ENCODE peak calls at places on chromosomes 7 and 10, in four cellular contexts. One of them, this sample, is unnamed.

GRCh38 chr7:51426163-51426562 is 109.6 kb upstream of the COBL start:
- DNase-seq in IMR-90: no peak
- DNase-seq in neuronal stem cell: no peak
- DNase-seq in H9: no peak
- DNase-seq in this sample: no peak

GRCh38 chr10:100999742-101000601 is at the start of gene LZTS2:
- DNase-seq in neuronal stem cell: no peak
- DNase-seq in H9: no peak
- DNase-seq in IMR-90: no peak
- DNase-seq in this sample: no peak

GRCh38 chr10:122142652-122143237 is 128.4 kb upstream of the BTBD16 start:
- DNase-seq in H9: peak; percentile 81
- DNase-seq in IMR-90: no peak
- DNase-seq in neuronal stem cell: peak; percentile 54
- DNase-seq in this sample: peak; percentile 57

GRCh38 chr7:7537711-7538110 is 2.0 kb upstream of the COL28A1 start:
- DNase-seq in IMR-90: no peak
- DNase-seq in neuronal stem cell: no peak
- DNase-seq in H9: no peak
- DNase-seq in this sample: no peak

GRCh38 chr7:27154901-27155815 is 1.3 kb downstream of the HOXA7 start:
- DNase-seq in neuronal stem cell: no peak
- DNase-seq in H9: no peak
- DNase-seq in IMR-90: no peak
- DNase-seq in this sample: no peak

GRCh38 chr7:77859343-77859742 is 60.8 kb downstream of the PHTF2 start:
- DNase-seq in H9: no peak
- DNase-seq in neuronal stem cell: no peak
- DNase-seq in IMR-90: no peak
- DNase-seq in this sample: no peak

GRCh38 chr7:46291601-46292150 is 370.6 kb upstream of the IGFBP3 start:
- DNase-seq in IMR-90: peak; percentile 75
- DNase-seq in H9: no peak
- DNase-seq in neuronal stem cell: no peak
- DNase-seq in this sample: no peak

GRCh38 chr10:104274762-104275721 is 6.1 kb downstream of the GSTO2 start:
- DNase-seq in H9: peak; percentile 86
- DNase-seq in IMR-90: no peak
- DNase-seq in neuronal stem cell: no peak
- DNase-seq in this sample: peak; percentile 38

GRCh38 chr7:24595671-24596418 is 22.6 kb downstream of the PALS2 start:
- DNase-seq in H9: no peak
- DNase-seq in IMR-90: no peak
- DNase-seq in neuronal stem cell: no peak
- DNase-seq in this sample: no peak

GRCh38 chr10:102175415-102175814 is 23.2 kb downstream of the NOLC1 start:
- DNase-seq in H9: no peak
- DNase-seq in neuronal stem cell: no peak
- DNase-seq in IMR-90: peak; percentile 85
- DNase-seq in this sample: no peak

DNA sequence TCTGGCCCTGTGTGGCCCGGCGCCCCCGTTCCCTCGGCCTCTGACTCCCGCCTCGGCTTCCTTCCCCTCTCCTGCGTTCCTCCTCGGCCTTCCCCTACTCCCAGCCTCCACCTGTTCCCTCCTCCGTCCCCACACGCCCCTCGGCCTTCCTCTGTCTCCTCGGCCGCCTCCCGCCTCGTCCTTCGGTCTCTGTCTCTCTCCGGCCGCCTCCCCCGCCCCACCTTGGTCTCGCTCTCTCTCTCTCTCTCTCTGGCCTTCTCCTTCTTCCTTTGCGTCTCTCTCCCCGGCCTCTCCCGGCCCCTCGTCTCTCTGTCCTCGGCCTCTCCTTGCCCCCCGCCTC is 588 bp downstream of the GET4 start:
- DNase-seq in H9: no peak
- DNase-seq in IMR-90: no peak
- DNase-seq in neuronal stem cell: peak; percentile 33
- DNase-seq in this sample: peak; percentile 54
- H4K91ac ChIP-seq in H9: no peak overlapping the region
- H4K91ac ChIP-seq in IMR-90: no peak overlapping the region
- H4K91ac ChIP-seq in neuronal stem cell: no peak overlapping the region
- H4K91ac ChIP-seq in this sample: peak overlapping the region; percentile 76

GRCh38 chr7:101127460-101128039 is 646 bp downstream of the SERPINE1 start:
- DNase-seq in H9: no peak
- DNase-seq in IMR-90: no peak
- DNase-seq in neuronal stem cell: no peak
- DNase-seq in this sample: peak; percentile 26

GRCh38 chr7:101129603-101130117 is 2.8 kb downstream of the SERPINE1 start:
- DNase-seq in H9: no peak
- DNase-seq in neuronal stem cell: no peak
- DNase-seq in IMR-90: no peak
- DNase-seq in this sample: no peak

GRCh38 chr7:101126651-101127459 is at the start of gene SERPINE1:
- DNase-seq in IMR-90: peak; percentile 100
- DNase-seq in H9: peak; percentile 87
- DNase-seq in neuronal stem cell: no peak
- DNase-seq in this sample: peak; percentile 92

GRCh38 chr7:101125989-101126650 is 784 bp upstream of the SERPINE1 start:
- DNase-seq in IMR-90: peak; percentile 75
- DNase-seq in H9: no peak
- DNase-seq in neuronal stem cell: no peak
- DNase-seq in this sample: peak; percentile 94

DNA sequence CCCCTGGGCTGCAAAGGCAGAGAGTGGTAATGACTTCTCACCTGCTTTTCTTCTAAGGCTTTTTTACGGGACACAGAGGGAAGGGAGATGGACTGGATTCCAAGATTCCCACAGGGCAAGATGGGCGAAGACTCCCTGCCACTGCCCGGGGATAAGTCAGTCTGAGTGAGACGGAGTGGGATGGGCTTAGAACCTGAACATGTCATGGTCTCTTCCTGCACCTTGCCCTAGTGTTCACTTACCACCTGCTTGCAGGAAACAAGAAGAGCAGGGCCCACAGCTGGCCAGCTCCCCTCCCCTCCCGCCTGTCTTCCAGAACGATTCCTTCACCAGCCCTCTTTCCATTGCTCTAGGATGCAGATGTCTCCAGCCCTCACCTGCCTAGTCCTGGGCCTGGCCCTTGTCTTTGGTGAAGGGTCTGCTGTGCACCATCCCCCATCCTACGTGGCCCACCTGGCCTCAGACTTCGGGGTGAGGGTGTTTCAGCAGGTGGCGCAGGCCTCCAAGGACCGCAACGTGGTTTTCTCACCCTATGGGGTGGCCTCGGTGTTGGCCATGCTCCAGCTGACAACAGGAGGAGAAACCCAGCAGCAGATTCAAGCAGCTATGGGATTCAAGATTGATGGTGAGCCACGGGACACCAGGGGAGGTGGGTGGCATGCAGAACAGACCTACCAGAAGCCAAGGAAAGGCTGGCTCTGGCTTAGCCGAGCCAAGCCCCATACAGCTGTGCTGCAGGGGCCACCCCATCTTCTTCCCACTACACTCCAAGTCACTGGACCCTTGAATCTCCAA is 1.3 kb downstream of the SERPINE1 start:
- DNase-seq in H9: no peak
- DNase-seq in IMR-90: no peak
- DNase-seq in neuronal stem cell: no peak
- DNase-seq in this sample: peak; percentile 49
- H3K9ac ChIP-seq in H9: no peak overlapping the region
- H3K9ac ChIP-seq in IMR-90: peak overlapping the region; percentile 82
- H3K9ac ChIP-seq in neuronal stem cell: peak overlapping the region; percentile 82
- H3K9ac ChIP-seq in this sample: no peak overlapping the region

DNA sequence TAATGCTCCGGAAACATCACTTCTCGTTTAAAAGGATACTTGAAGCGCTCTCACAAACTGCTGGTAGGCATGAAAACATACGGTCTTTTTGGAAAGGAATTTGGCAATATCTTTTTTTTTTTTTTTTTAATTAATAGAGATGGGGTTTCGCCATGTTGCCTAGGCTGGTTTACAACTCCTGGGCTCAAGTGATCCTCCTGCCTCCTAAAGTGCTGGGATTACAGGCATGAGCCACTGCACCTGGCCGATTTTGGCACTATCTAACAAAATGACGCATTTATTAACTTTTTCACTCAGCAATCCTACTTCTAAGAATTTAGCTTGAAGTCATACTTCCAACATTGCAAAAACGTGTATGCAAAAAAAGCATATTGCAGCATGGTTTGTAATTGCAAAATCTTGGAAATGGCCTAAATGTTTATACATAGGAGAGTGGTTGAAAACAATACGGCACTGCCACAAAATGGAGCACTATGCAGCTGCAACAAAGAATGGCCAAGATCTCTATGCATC is 2.2 kb upstream of the XRCC2 start:
- DNase-seq in H9: no peak
- DNase-seq in IMR-90: no peak
- DNase-seq in neuronal stem cell: no peak
- DNase-seq in this sample: peak; percentile 65
- H4K91ac ChIP-seq in H9: no peak overlapping the region
- H4K91ac ChIP-seq in IMR-90: no peak overlapping the region
- H4K91ac ChIP-seq in neuronal stem cell: no peak overlapping the region
- H4K91ac ChIP-seq in this sample: no peak overlapping the region

DNA sequence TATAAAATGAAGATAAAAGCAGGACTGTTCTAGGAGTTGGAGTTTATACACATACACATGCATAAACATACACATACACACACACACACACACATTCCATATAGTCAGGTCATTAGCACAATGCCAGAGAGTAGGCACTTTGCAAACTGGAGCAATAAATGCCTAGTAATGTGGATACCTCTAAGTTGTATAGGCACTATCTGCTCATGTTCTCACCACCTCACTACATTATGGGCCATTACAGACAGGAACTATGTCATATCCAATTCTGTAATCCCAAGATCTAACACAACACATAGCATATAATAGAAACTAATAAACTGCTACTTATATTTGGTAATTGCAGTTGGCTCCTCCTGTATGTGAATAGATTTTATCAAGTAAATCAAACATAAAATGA is 115.6 kb downstream of the GRM8 start:
- DNase-seq in neuronal stem cell: no peak
- DNase-seq in H9: no peak
- DNase-seq in IMR-90: no peak
- DNase-seq in this sample: no peak
- H3K9ac ChIP-seq in neuronal stem cell: no peak overlapping the region
- H3K9ac ChIP-seq in H9: no peak overlapping the region
- H3K9ac ChIP-seq in IMR-90: no peak overlapping the region
- H3K9ac ChIP-seq in this sample: no peak overlapping the region

GRCh38 chr10:77501846-77502251 is 135.8 kb downstream of the KCNMA1 start:
- DNase-seq in neuronal stem cell: no peak
- DNase-seq in H9: no peak
- DNase-seq in IMR-90: peak; percentile 66
- DNase-seq in this sample: no peak
- H4K91ac ChIP-seq in neuronal stem cell: no peak overlapping the region
- H4K91ac ChIP-seq in H9: no peak overlapping the region
- H4K91ac ChIP-seq in IMR-90: peak overlapping the region; percentile 73
- H4K91ac ChIP-seq in this sample: peak overlapping the region; percentile 15

GRCh38 chr10:126712681-126713080 is 42.2 kb upstream of the C10orf90 start:
- DNase-seq in H9: no peak
- DNase-seq in neuronal stem cell: no peak
- DNase-seq in IMR-90: no peak
- DNase-seq in this sample: no peak

GRCh38 chr10:126716366-126716765 is 45.9 kb upstream of the C10orf90 start:
- DNase-seq in IMR-90: no peak
- DNase-seq in neuronal stem cell: no peak
- DNase-seq in H9: no peak
- DNase-seq in this sample: no peak
- H3K9ac ChIP-seq in IMR-90: no peak overlapping the region
- H3K9ac ChIP-seq in neuronal stem cell: no peak overlapping the region
- H3K9ac ChIP-seq in H9: no peak overlapping the region
- H3K9ac ChIP-seq in this sample: no peak overlapping the region

DNA sequence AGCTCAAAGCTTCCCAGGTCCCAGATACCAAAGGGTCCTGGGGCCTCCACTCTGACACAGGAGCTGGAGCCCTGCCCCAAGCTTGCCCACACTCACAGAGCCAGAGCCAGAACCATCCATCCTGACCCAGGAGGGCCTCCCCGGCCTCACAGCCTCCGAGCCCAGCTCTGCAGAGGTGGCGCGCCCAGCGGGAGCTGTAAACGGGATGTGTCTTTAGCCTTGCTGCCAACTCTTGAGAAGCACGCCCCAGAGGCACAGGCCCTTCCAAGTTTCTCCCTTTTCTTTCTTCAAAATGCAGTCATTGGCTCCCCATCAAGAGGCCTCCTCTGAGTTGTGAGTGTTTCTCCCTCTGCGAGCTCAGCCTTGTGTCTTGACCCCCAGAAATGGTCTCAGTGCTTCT is 75.0 kb downstream of the PDGFA start:
- DNase-seq in neuronal stem cell: no peak
- DNase-seq in H9: no peak
- DNase-seq in IMR-90: no peak
- DNase-seq in this sample: no peak
- H4K91ac ChIP-seq in neuronal stem cell: no peak overlapping the region
- H4K91ac ChIP-seq in H9: no peak overlapping the region
- H4K91ac ChIP-seq in IMR-90: no peak overlapping the region
- H4K91ac ChIP-seq in this sample: no peak overlapping the region

GRCh38 chr10:10798543-10799192 is 219.0 kb upstream of the CELF2 start:
- DNase-seq in neuronal stem cell: no peak
- DNase-seq in IMR-90: no peak
- DNase-seq in H9: peak; percentile 48
- DNase-seq in this sample: no peak

GRCh38 chr10:10796061-10796773 is 221.5 kb upstream of the CELF2 start:
- DNase-seq in IMR-90: peak; percentile 38
- DNase-seq in neuronal stem cell: no peak
- DNase-seq in H9: no peak
- DNase-seq in this sample: no peak

GRCh38 chr10:10797467-10797866 is 220.2 kb upstream of the CELF2 start:
- DNase-seq in neuronal stem cell: no peak
- DNase-seq in H9: no peak
- DNase-seq in IMR-90: no peak
- DNase-seq in this sample: no peak

GRCh38 chr10:10798021-10798420 is 219.7 kb upstream of the CELF2 start:
- DNase-seq in neuronal stem cell: peak; percentile 5
- DNase-seq in IMR-90: no peak
- DNase-seq in H9: no peak
- DNase-seq in this sample: no peak

DNA sequence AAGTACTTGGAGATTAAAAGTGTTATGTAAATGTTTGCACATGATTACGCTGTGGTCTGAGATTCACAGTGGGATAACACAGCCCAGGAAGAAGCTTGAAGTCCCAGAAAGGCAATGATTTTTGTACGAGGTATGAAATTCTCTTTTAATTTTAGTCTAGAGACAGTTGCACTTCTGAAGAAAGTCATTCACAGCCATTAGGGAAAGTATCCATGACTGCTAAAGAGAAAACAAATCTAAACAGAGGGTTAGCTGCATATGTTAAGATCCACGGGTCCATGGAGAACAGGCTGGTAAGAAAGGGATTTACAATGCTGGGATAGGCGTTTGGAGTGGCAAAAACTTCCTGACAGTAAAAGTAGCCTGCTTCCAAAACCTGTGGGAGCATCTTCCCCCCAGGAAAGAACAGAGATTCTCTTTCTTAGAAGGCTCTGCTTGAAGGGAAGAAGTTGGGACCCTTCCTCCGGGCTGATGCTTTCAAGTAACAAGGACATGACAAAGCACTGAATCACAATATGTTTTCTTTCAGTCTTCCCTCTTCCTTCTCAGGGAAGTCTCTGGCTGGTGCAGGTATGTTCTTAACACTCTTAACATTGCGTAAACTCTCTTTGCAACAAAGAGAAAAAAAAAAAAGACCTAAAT is 220.8 kb upstream of the CELF2 start:
- DNase-seq in IMR-90: peak; percentile 44
- DNase-seq in neuronal stem cell: no peak
- DNase-seq in H9: no peak
- DNase-seq in this sample: no peak
- H3K9ac ChIP-seq in IMR-90: peak overlapping the region; percentile 57
- H3K9ac ChIP-seq in neuronal stem cell: no peak overlapping the region
- H3K9ac ChIP-seq in H9: no peak overlapping the region
- H3K9ac ChIP-seq in this sample: no peak overlapping the region

This sample was measured in trophoblast cell.